ENCODE peak calls at places on chromosomes 5 and 9, in five cellular contexts. T is A549, H is K562, F is GM12878, R is HepG2. O is an unnamed sample.

GRCh38 chr5:104367978-104368377 is 805.4 kb upstream of the NUDT12 start:
- DNase-seq in T (no peak), H (no peak), F (no peak), R (no peak), O (no peak)

GRCh38 chr5:58849995-58850667 is 267.3 kb downstream of the RAB3C start:
- DNase-seq in T (peak), H (peak), F (no peak), R (peak), O (peak)

GRCh38 chr5:58259685-58260152 is 200.2 kb downstream of the PLK2 start:
- DNase-seq in T (peak), H (no peak), F (no peak), R (peak), O (peak)

GRCh38 chr9:3330792-3331420 is 194.9 kb downstream of the RFX3 start:
- DNase-seq in T (peak), H (no peak), F (no peak), R (no peak), O (no peak)

GRCh38 chr5:37626266-37626665 is 213.6 kb downstream of the GDNF start:
- DNase-seq in T (no peak), H (no peak), F (no peak), R (no peak), O (no peak)

GRCh38 chr5:14715481-14715880 is 51.0 kb downstream of the OTULIN start:
- DNase-seq in T (no peak), H (no peak), F (no peak), R (no peak), O (no peak)

GRCh38 chr5:154118832-154119442 is 71.6 kb upstream of the GALNT10 start:
- DNase-seq in T (no peak), H (no peak), F (no peak), R (no peak), O (no peak)

GRCh38 chr9:95031711-95032461 is 285.6 kb downstream of the FANCC start:
- DNase-seq in T (no peak), H (no peak), F (no peak), R (peak), O (no peak)

GRCh38 chr5:132183723-132184122 is 43.9 kb downstream of the P4HA2 start:
- DNase-seq in T (no peak), H (no peak), F (no peak), R (no peak), O (no peak)

GRCh38 chr5:172097356-172097755 is 90.7 kb downstream of the STK10 start:
- DNase-seq in T (no peak), H (no peak), F (no peak), R (no peak), O (no peak)

GRCh38 chr5:159911349-159911748 is 4.9 kb upstream of the ADRA1B start:
- DNase-seq in T (peak), H (no peak), F (no peak), R (no peak), O (no peak)

GRCh38 chr9:121684381-121685145 is 33.1 kb downstream of the DAB2IP start:
- DNase-seq in T (peak), H (peak), F (no peak), R (no peak), O (peak)

GRCh38 chr5:72543365-72543764 is 36.2 kb upstream of the ZNF366 start:
- DNase-seq in T (no peak), H (no peak), F (no peak), R (no peak), O (no peak)

GRCh38 chr9:108836771-108837170 is 19.0 kb downstream of the ACTL7B start:
- DNase-seq in T (no peak), H (no peak), F (no peak), R (no peak), O (no peak)

GRCh38 chr9:86337469-86338107 is 16.6 kb downstream of the TUT7 start:
- DNase-seq in T (no peak), H (no peak), F (no peak), R (no peak), O (no peak)

GRCh38 chr5:147512640-147513334 is 2.9 kb upstream of the DPYSL3 start:
- DNase-seq in T (no peak), H (no peak), F (no peak), R (no peak), O (no peak)

GRCh38 chr5:97839338-97840081 is 656.5 kb upstream of the RIOK2 start:
- DNase-seq in T (no peak), H (no peak), F (no peak), R (no peak), O (no peak)

GRCh38 chr5:9519537-9519936 is 26.3 kb downstream of the SEMA5A start:
- DNase-seq in T (no peak), H (no peak), F (no peak), R (no peak), O (no peak)

GRCh38 chr9:8832956-8833355 is 1033.4 kb upstream of the DMAC1 start:
- DNase-seq in T (no peak), H (no peak), F (no peak), R (no peak), O (no peak)

GRCh38 chr5:96687812-96688453 is 25.8 kb downstream of the CAST start:
- DNase-seq in T (peak), H (peak), F (no peak), R (peak), O (peak)

GRCh38 chr5:32443541-32444190 is 874 bp downstream of the ZFR start:
- DNase-seq in T (peak), H (peak), F (no peak), R (no peak), O (peak)

GRCh38 chr5:34409376-34409775 is 246.8 kb upstream of the RAI14 start:
- DNase-seq in T (no peak), H (no peak), F (no peak), R (no peak), O (no peak)

GRCh38 chr5:147490989-147491388 is 18.9 kb downstream of the DPYSL3 start:
- DNase-seq in T (no peak), H (no peak), F (no peak), R (no peak), O (peak)

GRCh38 chr9:122777935-122778671 is 10.6 kb upstream of the OR5C1 start:
- DNase-seq in T (no peak), H (no peak), F (no peak), R (no peak), O (no peak)

GRCh38 chr5:165143727-165144210 is 1638.3 kb downstream of the MAT2B start:
- DNase-seq in T (no peak), H (no peak), F (no peak), R (no peak), O (no peak)

GRCh38 chr9:129910628-129911567 is 75.6 kb downstream of the USP20 start:
- DNase-seq in T (peak), H (peak), F (no peak), R (no peak), O (no peak)

GRCh38 chr9:71446499-71447411 is 321.6 kb downstream of the CEMIP2 start:
- DNase-seq in T (peak), H (peak), F (no peak), R (peak), O (peak)

GRCh38 chr9:82593436-82593835 is 469.5 kb downstream of the RASEF start:
- DNase-seq in T (no peak), H (no peak), F (no peak), R (no peak), O (no peak)

GRCh38 chr5:14444161-14444560 is 137.4 kb upstream of the OTULINL start:
- DNase-seq in T (no peak), H (no peak), F (no peak), R (no peak), O (no peak)

GRCh38 chr5:102591650-102592049 is 92.8 kb upstream of the SLCO6A1 start:
- DNase-seq in T (no peak), H (no peak), F (peak), R (no peak), O (no peak)

GRCh38 chr9:134922066-134922931 is 4.6 kb upstream of the FCN1 start:
- DNase-seq in T (no peak), H (no peak), F (no peak), R (no peak), O (no peak)

GRCh38 chr5:124679578-124680210 is 66.7 kb downstream of the ZNF608 start:
- DNase-seq in T (no peak), H (peak), F (no peak), R (no peak), O (no peak)

GRCh38 chr5:5145651-5146529 is 5.8 kb downstream of the ADAMTS16 start:
- DNase-seq in T (no peak), H (no peak), F (no peak), R (no peak), O (no peak)

GRCh38 chr9:114446672-114447450 is 58.4 kb downstream of the WHRN start:
- DNase-seq in T (no peak), H (no peak), F (no peak), R (no peak), O (no peak)

GRCh38 chr9:17004500-17004899 is 130.3 kb upstream of the CNTLN start:
- DNase-seq in T (no peak), H (no peak), F (no peak), R (no peak), O (peak)

GRCh38 chr9:114592356-114592755 is 4.8 kb downstream of the ATP6V1G1 start:
- DNase-seq in T (no peak), H (no peak), F (no peak), R (no peak), O (peak)

GRCh38 chr5:134247411-134247810 is 21.5 kb upstream of the PPP2CA start:
- DNase-seq in T (no peak), H (no peak), F (no peak), R (peak), O (no peak)

GRCh38 chr9:126435626-126436025 is 109.0 kb downstream of the MVB12B start:
- DNase-seq in T (no peak), H (no peak), F (no peak), R (no peak), O (no peak)

DNA sequence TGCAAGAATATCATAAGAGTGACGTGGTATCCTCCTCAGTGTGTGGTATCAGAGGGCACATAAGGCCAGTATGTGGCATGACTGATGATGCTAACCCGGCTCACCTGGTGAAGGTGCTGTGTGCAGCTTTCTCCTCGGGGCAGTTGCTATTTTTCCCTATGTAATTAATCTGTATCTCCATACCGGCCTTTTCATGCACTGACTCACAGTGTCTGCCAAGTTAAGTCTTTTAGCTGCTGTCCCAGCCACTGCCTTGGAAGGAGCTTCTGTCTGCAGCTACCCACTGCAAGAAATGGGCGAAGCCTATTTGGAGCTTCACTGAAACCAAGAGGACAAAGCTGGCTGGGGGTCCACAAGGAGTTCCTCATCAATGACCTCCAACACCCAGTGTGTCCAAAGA is 46.0 kb downstream of the NXNL2 start:
- DNase-seq in T (no peak), H (no peak), F (no peak), R (no peak), O (no peak)
- TF ChIP-seq JUNB in T (no peak), H (no peak), F (no peak), R (no peak), O (no peak)

DNA sequence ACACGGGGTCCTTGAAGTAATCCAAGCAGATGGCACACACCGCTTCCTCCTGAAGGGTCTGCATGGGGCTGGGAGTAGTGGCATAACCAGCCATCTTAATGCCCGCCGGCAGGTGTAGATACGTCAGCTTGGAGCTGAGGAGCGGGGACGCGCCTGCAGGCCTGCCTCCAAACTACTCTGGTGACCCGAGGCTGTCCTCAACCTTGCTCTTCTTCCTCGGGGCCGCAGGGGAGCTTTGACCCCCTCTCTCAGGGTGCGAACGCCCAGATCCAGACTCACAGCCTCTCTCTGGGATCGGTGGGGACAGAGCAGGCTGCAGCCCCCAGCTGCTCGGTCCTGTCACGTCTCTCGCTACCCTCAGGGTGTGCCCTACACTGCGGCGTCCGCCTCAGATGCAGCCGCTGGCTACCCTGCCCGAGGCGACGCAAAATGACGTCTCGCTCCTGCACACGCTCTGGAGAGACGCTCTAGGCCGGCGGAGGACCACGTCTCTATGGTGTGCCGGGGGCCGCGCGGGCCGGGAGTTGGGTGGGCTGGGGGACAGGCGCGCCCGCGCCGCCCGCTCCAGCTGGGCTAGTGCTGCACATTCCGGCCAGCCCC is at the start of gene TRIM52:
- DNase-seq in T (peak), H (peak), F (peak), R (peak), O (peak)
- TF ChIP-seq JUNB in T (no peak), H (no peak), F (no peak), R (no peak), O (no peak)

GRCh38 chr9:14467675-14468374 is 153.9 kb upstream of the NFIB start:
- DNase-seq in T (no peak), H (no peak), F (no peak), R (no peak), O (no peak)
- TF ChIP-seq JUNB in T (no peak), H (no peak), F (no peak), R (no peak), O (no peak)

DNA sequence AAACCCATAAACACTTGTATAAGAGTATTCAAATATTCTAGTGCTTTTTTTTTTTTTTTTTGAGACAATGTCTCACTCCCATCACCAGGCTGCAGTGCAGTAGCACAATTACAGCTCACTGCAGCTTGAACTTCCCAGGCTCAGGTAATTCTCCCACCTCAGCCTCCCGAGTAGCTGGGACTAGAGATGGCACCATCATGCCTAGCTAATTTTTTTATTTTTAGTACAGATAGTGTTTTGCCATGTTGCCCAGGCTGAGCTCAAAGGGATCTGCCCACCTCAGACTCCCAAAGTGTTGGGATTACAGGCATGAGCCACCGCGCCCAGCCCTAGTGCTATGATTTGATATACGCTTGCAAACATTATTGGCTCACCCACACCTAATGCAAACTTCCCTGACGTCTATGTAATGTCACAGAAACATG is 11.8 kb downstream of the IL6ST start:
- DNase-seq in T (no peak), H (no peak), F (no peak), R (no peak), O (peak)
- TF ChIP-seq JUNB in T (no peak), H (no peak), F (no peak), R (no peak), O (no peak)

DNA sequence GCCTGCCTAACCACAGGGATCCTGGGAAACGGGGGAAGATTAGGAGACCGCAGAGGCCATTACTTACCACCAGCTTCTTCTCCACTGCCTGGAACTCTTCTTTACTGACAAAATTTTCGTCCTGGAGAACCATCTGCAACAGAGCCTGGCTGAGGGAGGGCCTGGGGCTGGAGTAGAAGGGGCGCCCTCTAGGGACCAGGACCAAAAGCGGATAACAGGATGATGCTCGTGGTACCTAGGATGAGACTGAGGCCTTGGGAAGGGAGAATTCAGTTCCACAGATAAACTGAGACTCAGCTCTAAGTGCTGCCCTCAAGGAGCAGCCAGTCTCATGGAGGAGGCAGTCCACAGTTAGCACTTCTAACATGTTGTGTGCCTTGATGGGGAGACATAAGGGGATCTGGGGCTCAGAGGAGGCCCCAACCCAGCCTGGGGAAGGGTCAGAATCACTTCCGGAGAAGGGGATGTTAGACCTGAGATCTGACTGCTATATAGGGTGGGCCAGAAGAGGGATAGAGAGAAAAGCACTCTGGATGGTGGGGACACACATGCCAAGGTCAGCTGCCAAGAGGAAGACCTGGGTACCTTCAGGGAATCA is 1.2 kb downstream of the SPATA24 start:
- DNase-seq in T (peak), H (peak), F (no peak), R (peak), O (peak)
- TF ChIP-seq JUNB in T (no peak), H (no peak), F (no peak), R (no peak), O (no peak)

DNA sequence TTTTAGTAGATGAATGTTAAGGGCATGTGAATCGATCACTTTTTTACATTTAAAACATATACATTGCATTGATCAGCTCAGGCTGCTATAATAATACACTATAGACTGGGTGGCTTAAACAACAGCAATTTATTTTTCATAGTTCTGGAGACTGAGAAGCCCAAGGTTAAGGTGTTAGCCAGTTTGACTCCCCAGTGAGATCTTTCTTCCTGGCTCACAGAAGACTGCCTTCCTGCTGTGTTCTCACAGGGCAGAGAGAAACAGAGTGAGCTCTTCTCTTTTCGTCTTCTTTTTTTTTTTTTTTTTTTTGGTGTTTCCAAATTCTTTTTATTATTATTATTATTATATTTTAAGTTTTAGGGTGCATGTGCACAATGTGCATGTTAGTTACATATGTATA is 56.4 kb downstream of the SPEF2 start:
- DNase-seq in T (no peak), H (no peak), F (no peak), R (no peak), O (peak)
- TF ChIP-seq JUNB in T (no peak), H (no peak), F (no peak), R (no peak), O (no peak)

GRCh38 chr9:132144708-132145365 is 17.0 kb upstream of the NTNG2 start:
- DNase-seq in T (no peak), H (no peak), F (no peak), R (no peak), O (no peak)
- TF ChIP-seq JUNB in T (no peak), H (no peak), F (no peak), R (no peak), O (no peak)

GRCh38 chr5:62005551-62005950 is 300.5 kb upstream of the KIF2A start:
- DNase-seq in T (no peak), H (no peak), F (no peak), R (no peak), O (no peak)

GRCh38 chr5:62002436-62002835 is 303.6 kb upstream of the KIF2A start:
- DNase-seq in T (no peak), H (no peak), F (no peak), R (no peak), O (no peak)

GRCh38 chr5:62000646-62001045 is 305.4 kb upstream of the KIF2A start:
- DNase-seq in T (no peak), H (no peak), F (no peak), R (no peak), O (no peak)

GRCh38 chr5:61999371-61999770 is 306.6 kb upstream of the KIF2A start:
- DNase-seq in T (no peak), H (no peak), F (no peak), R (no peak), O (no peak)

GRCh38 chr5:62001640-62002039 is 304.4 kb upstream of the KIF2A start:
- DNase-seq in T (no peak), H (no peak), F (no peak), R (no peak), O (no peak)
- TF ChIP-seq JUNB in T (no peak), H (no peak), F (no peak), R (no peak), O (no peak)

O was measured in GM23338.